ENCODE peak calls at places on chromosomes 3 and 15, in four cellular contexts. One of them, this sample, is unnamed.

GRCh38 chr3:95595416-95596075 is 1218.8 kb upstream of the EPHA6 start:
- DNase-seq in NCI-H774: no peak
- DNase-seq in C1 segment of cervical spinal cord: no peak
- DNase-seq in fibroblast of the aortic adventitia: no peak
- DNase-seq in this sample: no peak

GRCh38 chr3:196684548-196685407 is 27.3 kb downstream of the CEP19 start:
- DNase-seq in NCI-H774: peak; percentile 76
- DNase-seq in C1 segment of cervical spinal cord: peak; percentile 37
- DNase-seq in fibroblast of the aortic adventitia: peak; percentile 77
- DNase-seq in this sample: peak; percentile 69

GRCh38 chr15:33584797-33585196 is 274.0 kb downstream of the RYR3 start:
- DNase-seq in NCI-H774: no peak
- DNase-seq in C1 segment of cervical spinal cord: no peak
- DNase-seq in fibroblast of the aortic adventitia: peak; percentile 35
- DNase-seq in this sample: peak; percentile 51

GRCh38 chr3:177522051-177522450 is 324.8 kb upstream of the TBL1XR1 start:
- DNase-seq in NCI-H774: no peak
- DNase-seq in C1 segment of cervical spinal cord: no peak
- DNase-seq in fibroblast of the aortic adventitia: no peak
- DNase-seq in this sample: no peak

GRCh38 chr3:5058463-5058862 is 63.6 kb upstream of the ARL8B start:
- DNase-seq in NCI-H774: no peak
- DNase-seq in C1 segment of cervical spinal cord: no peak
- DNase-seq in fibroblast of the aortic adventitia: peak; percentile 75
- DNase-seq in this sample: peak; percentile 18

GRCh38 chr3:177934001-177934891 is 602.0 kb upstream of the KCNMB2 start:
- DNase-seq in NCI-H774: no peak
- DNase-seq in C1 segment of cervical spinal cord: no peak
- DNase-seq in fibroblast of the aortic adventitia: peak; percentile 79
- DNase-seq in this sample: no peak

GRCh38 chr3:43895573-43895972 is 204.8 kb downstream of the ABHD5 start:
- DNase-seq in NCI-H774: no peak
- DNase-seq in C1 segment of cervical spinal cord: no peak
- DNase-seq in fibroblast of the aortic adventitia: no peak
- DNase-seq in this sample: no peak

GRCh38 chr3:148175215-148175614 is 522.5 kb upstream of the AGTR1 start:
- DNase-seq in NCI-H774: no peak
- DNase-seq in C1 segment of cervical spinal cord: no peak
- DNase-seq in fibroblast of the aortic adventitia: peak; percentile 75
- DNase-seq in this sample: peak; percentile 80

GRCh38 chr3:195319060-195319459 is 48.1 kb upstream of the XXYLT1 start:
- DNase-seq in NCI-H774: no peak
- DNase-seq in C1 segment of cervical spinal cord: no peak
- DNase-seq in fibroblast of the aortic adventitia: no peak
- DNase-seq in this sample: no peak

GRCh38 chr15:69061414-69061842 is 46.9 kb downstream of the NOX5 start:
- DNase-seq in NCI-H774: no peak
- DNase-seq in C1 segment of cervical spinal cord: no peak
- DNase-seq in fibroblast of the aortic adventitia: no peak
- DNase-seq in this sample: no peak

GRCh38 chr3:10468611-10469354 is 36.6 kb downstream of the ATP2B2 start:
- DNase-seq in NCI-H774: no peak
- DNase-seq in C1 segment of cervical spinal cord: peak; percentile 99
- DNase-seq in fibroblast of the aortic adventitia: no peak
- DNase-seq in this sample: no peak

GRCh38 chr15:100703032-100703578 is 100.7 kb downstream of the ASB7 start:
- DNase-seq in NCI-H774: no peak
- DNase-seq in C1 segment of cervical spinal cord: no peak
- DNase-seq in fibroblast of the aortic adventitia: peak; percentile 67
- DNase-seq in this sample: no peak

GRCh38 chr15:68187559-68187958 is 17.6 kb downstream of the CALML4 start:
- DNase-seq in NCI-H774: no peak
- DNase-seq in C1 segment of cervical spinal cord: peak; percentile 80
- DNase-seq in fibroblast of the aortic adventitia: peak; percentile 91
- DNase-seq in this sample: no peak

GRCh38 chr3:125037498-125038150 is 18.2 kb downstream of the HEG1 start:
- DNase-seq in NCI-H774: no peak
- DNase-seq in C1 segment of cervical spinal cord: no peak
- DNase-seq in fibroblast of the aortic adventitia: peak; percentile 32
- DNase-seq in this sample: no peak

GRCh38 chr3:28973621-28974020 is 307.2 kb upstream of the RBMS3 start:
- DNase-seq in NCI-H774: no peak
- DNase-seq in C1 segment of cervical spinal cord: no peak
- DNase-seq in fibroblast of the aortic adventitia: peak; percentile 49
- DNase-seq in this sample: peak; percentile 4

GRCh38 chr3:151796105-151796705 is 17.7 kb upstream of the AADAC start:
- DNase-seq in NCI-H774: no peak
- DNase-seq in C1 segment of cervical spinal cord: no peak
- DNase-seq in fibroblast of the aortic adventitia: peak; percentile 50
- DNase-seq in this sample: no peak

GRCh38 chr3:52507359-52507758 is 12.2 kb downstream of the STAB1 start:
- DNase-seq in NCI-H774: no peak
- DNase-seq in C1 segment of cervical spinal cord: no peak
- DNase-seq in fibroblast of the aortic adventitia: no peak
- DNase-seq in this sample: no peak

GRCh38 chr15:76201536-76202255 is 109.6 kb downstream of the ETFA start:
- DNase-seq in NCI-H774: no peak
- DNase-seq in C1 segment of cervical spinal cord: no peak
- DNase-seq in fibroblast of the aortic adventitia: no peak
- DNase-seq in this sample: no peak

GRCh38 chr15:50707878-50708427 is 21.4 kb upstream of the TRPM7 start:
- DNase-seq in NCI-H774: no peak
- DNase-seq in C1 segment of cervical spinal cord: no peak
- DNase-seq in fibroblast of the aortic adventitia: no peak
- DNase-seq in this sample: no peak

GRCh38 chr15:83310521-83311456 is 26.3 kb upstream of the BNC1 start:
- DNase-seq in NCI-H774: no peak
- DNase-seq in C1 segment of cervical spinal cord: no peak
- DNase-seq in fibroblast of the aortic adventitia: peak; percentile 31
- DNase-seq in this sample: no peak

GRCh38 chr15:101810451-101810850 is 1.6 kb upstream of the OR4F15 start:
- DNase-seq in NCI-H774: no peak
- DNase-seq in C1 segment of cervical spinal cord: no peak
- DNase-seq in fibroblast of the aortic adventitia: no peak
- DNase-seq in this sample: no peak

GRCh38 chr3:172152869-172153268 is 113.5 kb downstream of the FNDC3B start:
- DNase-seq in NCI-H774: no peak
- DNase-seq in C1 segment of cervical spinal cord: no peak
- DNase-seq in fibroblast of the aortic adventitia: no peak
- DNase-seq in this sample: no peak

GRCh38 chr3:10413041-10413440 is 92.1 kb upstream of the SEC13 start:
- DNase-seq in NCI-H774: no peak
- DNase-seq in C1 segment of cervical spinal cord: no peak
- DNase-seq in fibroblast of the aortic adventitia: no peak
- DNase-seq in this sample: no peak

GRCh38 chr3:164521139-164521538 is 557.2 kb downstream of the SI start:
- DNase-seq in NCI-H774: no peak
- DNase-seq in C1 segment of cervical spinal cord: no peak
- DNase-seq in fibroblast of the aortic adventitia: no peak
- DNase-seq in this sample: no peak

GRCh38 chr15:101070024-101070423 is 150.9 kb downstream of the LRRK1 start:
- DNase-seq in NCI-H774: no peak
- DNase-seq in C1 segment of cervical spinal cord: no peak
- DNase-seq in fibroblast of the aortic adventitia: no peak
- DNase-seq in this sample: no peak

GRCh38 chr15:34336947-34337556 is 529 bp downstream of the SLC12A6 start:
- DNase-seq in NCI-H774: no peak
- DNase-seq in C1 segment of cervical spinal cord: peak; percentile 71
- DNase-seq in fibroblast of the aortic adventitia: no peak
- DNase-seq in this sample: no peak

GRCh38 chr3:155766206-155766605 is 21.3 kb upstream of the PLCH1 start:
- DNase-seq in NCI-H774: no peak
- DNase-seq in C1 segment of cervical spinal cord: no peak
- DNase-seq in fibroblast of the aortic adventitia: no peak
- DNase-seq in this sample: no peak

GRCh38 chr3:60081381-60082095 is 1031.7 kb upstream of the CFAP20DC start:
- DNase-seq in NCI-H774: no peak
- DNase-seq in C1 segment of cervical spinal cord: no peak
- DNase-seq in fibroblast of the aortic adventitia: no peak
- DNase-seq in this sample: no peak

GRCh38 chr3:76383781-76384180 is 598.4 kb upstream of the ZNF717 start:
- DNase-seq in NCI-H774: no peak
- DNase-seq in C1 segment of cervical spinal cord: no peak
- DNase-seq in fibroblast of the aortic adventitia: no peak
- DNase-seq in this sample: peak; percentile 58